ENCODE peak calls at places on chromosomes 3 and 15, in ten cellular contexts. I is GM13977, K is AML-193, E is AG09319, B is C1 segment of cervical spinal cord, G is WTC11, D is NCI-H446, P is NCI-H748 treated with DMSO at 0.1 percent for 48 hours, M is mucosa of descending colon, F is fibroblast of the aortic adventitia. U is an unnamed sample.

GRCh38 chr3:43378066-43378935 is 92.0 kb downstream of the SNRK start:
- DNase-seq in B (no peak), P (no peak), K (peak), F (peak), E (no peak), D (no peak), M (peak), G (peak), I (peak), U (no peak)

GRCh38 chr3:53350652-53351051 is 3.3 kb upstream of the DCP1A start:
- DNase-seq in K (peak), G (no peak), D (no peak), M (peak), F (peak), I (no peak), B (no peak), P (no peak), E (no peak), U (no peak)

GRCh38 chr3:122671543-122671942 is 9.1 kb upstream of the PARP14 start:
- DNase-seq in D (no peak), G (no peak), K (no peak), F (no peak), M (no peak), B (no peak), P (peak), I (no peak), E (no peak), U (no peak)

GRCh38 chr3:161096771-161097367 is 8.3 kb downstream of the B3GALNT1 start:
- DNase-seq in B (no peak), F (no peak), G (peak), M (peak), P (peak), D (no peak), K (no peak), I (no peak), E (no peak), U (no peak)

GRCh38 chr3:4772171-4772804 is 206.9 kb upstream of the BHLHE40 start:
- DNase-seq in E (peak), K (no peak), I (no peak), M (peak), F (peak), D (no peak), P (no peak), G (no peak), B (peak), U (no peak)

GRCh38 chr3:42443819-42444436 is 33.5 kb upstream of the LYZL4 start:
- DNase-seq in I (peak), B (peak), F (peak), D (peak), P (peak), M (peak), G (peak), K (peak), E (peak), U (peak)

GRCh38 chr3:172043766-172044165 is 4.4 kb downstream of the FNDC3B start:
- DNase-seq in F (no peak), I (no peak), P (no peak), K (peak), D (no peak), E (no peak), M (no peak), G (no peak), B (no peak), U (no peak)

GRCh38 chr3:13556214-13556613 is 7.3 kb downstream of the FBLN2 start:
- DNase-seq in M (no peak), K (no peak), G (no peak), D (no peak), P (no peak), F (no peak), B (no peak), E (no peak), I (no peak), U (no peak)

GRCh38 chr3:171192176-171192854 is 165.8 kb upstream of the SLC2A2 start:
- DNase-seq in I (no peak), D (no peak), F (peak), K (no peak), G (no peak), P (no peak), M (no peak), E (peak), B (no peak), U (no peak)

GRCh38 chr3:94775746-94776145 is 712.9 kb downstream of the NSUN3 start:
- DNase-seq in F (no peak), D (no peak), M (no peak), K (no peak), I (no peak), E (no peak), G (no peak), B (no peak), P (no peak), U (no peak)

GRCh38 chr3:99866167-99866810 is 48.6 kb downstream of the CMSS1 start:
- DNase-seq in K (peak), F (peak), B (no peak), E (no peak), M (no peak), I (no peak), P (no peak), D (no peak), G (no peak), U (no peak)

GRCh38 chr3:8639585-8639984 is 5.0 kb downstream of the SSUH2 start:
- DNase-seq in E (no peak), F (no peak), K (no peak), B (no peak), I (no peak), P (no peak), G (no peak), D (no peak), M (no peak), U (no peak)

GRCh38 chr3:187315872-187316271 is 24.3 kb upstream of the MASP1 start:
- DNase-seq in I (no peak), M (no peak), B (no peak), P (no peak), F (no peak), D (no peak), G (no peak), E (no peak), K (no peak), U (no peak)

GRCh38 chr3:7536921-7537320 is 676.0 kb downstream of the GRM7 start:
- DNase-seq in E (no peak), F (no peak), D (no peak), K (no peak), M (no peak), P (no peak), B (no peak), I (no peak), G (no peak), U (no peak)

GRCh38 chr3:1269808-1270207 is 177.0 kb downstream of the CNTN6 start:
- DNase-seq in G (no peak), I (no peak), D (no peak), F (no peak), B (no peak), E (no peak), M (no peak), P (no peak), K (no peak), U (no peak)

GRCh38 chr3:56787258-56787777 is 14.4 kb downstream of the ARHGEF3 start:
- DNase-seq in M (no peak), I (no peak), P (no peak), E (no peak), B (no peak), F (no peak), G (no peak), K (no peak), D (no peak), U (no peak)

GRCh38 chr15:39624806-39625205 is 43.9 kb downstream of the THBS1 start:
- DNase-seq in I (no peak), G (no peak), P (no peak), F (peak), B (peak), M (peak), D (no peak), K (peak), E (peak), U (no peak)

GRCh38 chr15:89802231-89802928 is 12.3 kb downstream of the ANPEP start:
- DNase-seq in D (no peak), I (no peak), F (no peak), B (no peak), E (no peak), K (no peak), P (no peak), G (no peak), M (no peak), U (no peak)

GRCh38 chr3:58564456-58565160 is 12.6 kb downstream of the FAM107A start:
- DNase-seq in E (no peak), P (no peak), B (no peak), G (no peak), M (peak), K (no peak), F (peak), I (no peak), D (no peak), U (no peak)

GRCh38 chr15:61879219-61879618 is 181.0 kb downstream of the VPS13C start:
- DNase-seq in E (no peak), F (no peak), P (peak), K (no peak), M (peak), I (no peak), G (no peak), B (no peak), D (no peak), U (no peak)

GRCh38 chr3:69718832-69719231 is 20.4 kb upstream of the MITF start:
- DNase-seq in F (no peak), B (no peak), M (no peak), G (peak), K (no peak), E (no peak), P (no peak), I (no peak), D (no peak), U (no peak)

GRCh38 chr15:69080203-69080957 is 65.9 kb downstream of the NOX5 start:
- DNase-seq in B (no peak), E (no peak), G (peak), I (no peak), D (no peak), M (peak), K (no peak), P (no peak), F (no peak), U (no peak)

GRCh38 chr15:63134245-63134644 is 12.6 kb downstream of the LACTB start:
- DNase-seq in M (no peak), P (no peak), B (no peak), K (no peak), I (no peak), G (no peak), D (no peak), E (no peak), F (no peak), U (no peak)

GRCh38 chr3:74614133-74614967 is at the start of gene CNTN3:
- DNase-seq in E (no peak), F (peak), M (peak), D (no peak), I (no peak), G (peak), B (no peak), K (no peak), P (no peak), U (peak)

GRCh38 chr3:81684739-81685395 is 76.6 kb downstream of the GBE1 start:
- DNase-seq in I (no peak), P (no peak), G (no peak), E (no peak), M (peak), K (no peak), B (no peak), D (no peak), F (peak), U (no peak)

GRCh38 chr15:49895337-49896223 is 223.5 kb downstream of the ATP8B4 start:
- DNase-seq in I (no peak), G (no peak), F (peak), E (no peak), B (no peak), P (no peak), K (no peak), D (no peak), M (no peak), U (no peak)

U was measured in activated gamma-delta T cell.